ENCODE peak calls at places on chromosomes 6 and 20, in four cellular contexts. F is A549, S is cardiac muscle cell, O is ovary. V is an unnamed sample.

GRCh38 chr6:6736753-6737654 is 148.5 kb downstream of the LY86 start:
- DNase-seq in S (no peak), O (peak), F (no peak), V (peak)

GRCh38 chr6:108801331-108801730 is 46.9 kb upstream of the ARMC2 start:
- DNase-seq in O (no peak), F (no peak), S (no peak), V (no peak)

GRCh38 chr20:59144179-59144830 is 19.3 kb upstream of the ZNF831 start:
- DNase-seq in S (no peak), O (no peak), F (no peak), V (no peak)

GRCh38 chr20:51125774-51126173 is 102.9 kb upstream of the KCNG1 start:
- DNase-seq in F (no peak), S (no peak), O (peak), V (no peak)

GRCh38 chr6:112879920-112880413 is 532.8 kb downstream of the RFPL4B start:
- DNase-seq in S (no peak), F (no peak), O (no peak), V (no peak)

GRCh38 chr6:11370191-11371018 is 137.9 kb upstream of the NEDD9 start:
- DNase-seq in F (no peak), O (no peak), S (no peak), V (no peak)

GRCh38 chr20:22379472-22379871 is 204.9 kb downstream of the FOXA2 start:
- DNase-seq in S (no peak), F (no peak), O (no peak), V (peak)

GRCh38 chr6:24936641-24937317 is 1.0 kb upstream of the RIPOR2 start:
- DNase-seq in O (no peak), F (no peak), S (no peak), V (no peak)

GRCh38 chr6:33746036-33746600 is 587 bp downstream of the IP6K3 start:
- DNase-seq in O (no peak), S (no peak), F (peak), V (peak)

GRCh38 chr6:53119349-53119748 is 29.3 kb downstream of the GCM1 start:
- DNase-seq in F (peak), O (no peak), S (no peak), V (no peak)

GRCh38 chr6:75437451-75438185 is 56.0 kb downstream of the FILIP1 start:
- DNase-seq in F (no peak), O (no peak), S (no peak), V (peak)

GRCh38 chr6:104881964-104882668 is 22.4 kb upstream of the HACE1 start:
- DNase-seq in O (no peak), S (no peak), F (no peak), V (no peak)

GRCh38 chr6:70847091-70847490 is 109.8 kb downstream of the B3GAT2 start:
- DNase-seq in F (no peak), O (no peak), S (no peak), V (no peak)

GRCh38 chr6:158818580-158819212 is 472 bp downstream of the EZR start:
- DNase-seq in F (peak), S (peak), O (peak), V (peak)

GRCh38 chr20:23652371-23652770 is 14.6 kb upstream of the CST3 start:
- DNase-seq in S (no peak), F (no peak), O (no peak), V (no peak)

GRCh38 chr6:37741757-37742400 is 44.2 kb upstream of the MDGA1 start:
- DNase-seq in O (no peak), S (peak), F (peak), V (no peak)

GRCh38 chr6:111600588-111601440 is 4.9 kb downstream of the TRAF3IP2 start:
- DNase-seq in F (no peak), S (no peak), O (no peak), V (no peak)

GRCh38 chr6:48641544-48641943 is 530.5 kb upstream of the PTCHD4 start:
- DNase-seq in F (no peak), S (no peak), O (no peak), V (no peak)

GRCh38 chr6:139847322-139847797 is 472.9 kb upstream of the CITED2 start:
- DNase-seq in F (no peak), O (no peak), S (no peak), V (no peak)

GRCh38 chr6:104887350-104887749 is 27.6 kb upstream of the HACE1 start:
- DNase-seq in O (no peak), S (peak), F (no peak), V (peak)

GRCh38 chr6:11769816-11770545 is 8.6 kb downstream of the ADTRP start:
- DNase-seq in F (no peak), S (no peak), O (no peak), V (no peak)

GRCh38 chr6:133610974-133611373 is 277.9 kb upstream of the TCF21 start:
- DNase-seq in S (no peak), O (no peak), F (no peak), V (no peak)

GRCh38 chr20:52082612-52083011 is 109.0 kb downstream of the ZFP64 start:
- DNase-seq in S (no peak), F (no peak), O (no peak), V (peak)

GRCh38 chr20:32207626-32208498 is at the start of the genes PLAGL2 and POFUT1:
- DNase-seq in S (peak), O (peak), F (peak), V (peak)

GRCh38 chr6:158040804-158041347 is 59.2 kb downstream of the SYNJ2 start:
- DNase-seq in S (no peak), F (no peak), O (no peak), V (no peak)

GRCh38 chr6:164006459-164006858 is 591.9 kb downstream of the QKI start:
- DNase-seq in S (no peak), F (no peak), O (no peak), V (no peak)

GRCh38 chr6:164007881-164008280 is 593.4 kb downstream of the QKI start:
- DNase-seq in O (no peak), F (no peak), S (no peak), V (no peak)

GRCh38 chr6:164008902-164009301 is 594.4 kb downstream of the QKI start:
- DNase-seq in F (no peak), S (no peak), O (no peak), V (no peak)

GRCh38 chr6:164013480-164014208 is 599.1 kb downstream of the QKI start:
- DNase-seq in O (no peak), S (no peak), F (no peak), V (no peak)

GRCh38 chr6:164010446-164011071 is 596.0 kb downstream of the QKI start:
- DNase-seq in F (no peak), O (no peak), S (no peak), V (no peak)
- TF ChIP-seq CTCF in F (no peak), O (no peak), S (no peak), V (no peak)

DNA sequence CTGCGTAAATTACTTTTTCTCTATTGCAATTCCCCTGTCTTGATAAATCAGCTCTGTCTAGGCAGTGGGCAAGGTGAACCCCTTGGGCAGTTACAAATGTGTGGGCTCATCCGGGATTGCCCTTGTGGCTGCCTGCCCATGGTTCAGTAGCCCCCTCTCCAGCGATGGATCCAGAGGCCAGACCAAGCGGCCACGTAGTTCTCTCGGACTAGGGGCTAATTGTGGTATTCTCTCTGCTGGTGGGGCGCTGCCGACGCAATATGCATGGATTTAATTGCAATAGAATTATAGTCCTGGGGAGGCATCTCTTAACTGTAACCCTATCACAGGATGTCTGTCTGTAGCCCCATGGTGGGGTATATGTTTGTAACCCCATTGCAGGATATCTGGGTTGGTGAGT is 64.3 kb upstream of the UNC93A start:
- DNase-seq in F (no peak), S (no peak), O (no peak), V (no peak)
- H3K4me3 ChIP-seq in F (no peak), S (no peak), O (no peak), V (no peak)

GRCh38 chr6:124961784-124962611 is at the start of gene RNF217:
- DNase-seq in O (peak), F (peak), S (peak), V (peak)
- TF ChIP-seq CTCF in O (no peak), F (no peak), S (no peak), V (no peak)

GRCh38 chr6:28209753-28210535 is 15.1 kb upstream of the ZSCAN9 start:
- DNase-seq in F (no peak), S (peak), O (no peak), V (no peak)
- H3K4me3 ChIP-seq in F (no peak), S (no peak), O (no peak), V (no peak)

GRCh38 chr6:165223736-165224135 is 85.7 kb downstream of the C6orf118 start:
- DNase-seq in O (no peak), F (no peak), S (no peak), V (no peak)
- TF ChIP-seq CTCF in O (no peak), F (no peak), S (no peak), V (no peak)

GRCh38 chr6:39224523-39225182 is 4.6 kb downstream of the KCNK5 start:
- DNase-seq in S (no peak), O (peak), F (no peak), V (no peak)

GRCh38 chr6:39226606-39227300 is 2.5 kb downstream of the KCNK5 start:
- DNase-seq in S (no peak), O (no peak), F (no peak), V (no peak)

GRCh38 chr6:39225543-39225942 is 3.7 kb downstream of the KCNK5 start:
- DNase-seq in F (no peak), O (no peak), S (no peak), V (no peak)

GRCh38 chr6:39227476-39227875 is 1.8 kb downstream of the KCNK5 start:
- DNase-seq in F (no peak), S (no peak), O (no peak), V (no peak)

DNA sequence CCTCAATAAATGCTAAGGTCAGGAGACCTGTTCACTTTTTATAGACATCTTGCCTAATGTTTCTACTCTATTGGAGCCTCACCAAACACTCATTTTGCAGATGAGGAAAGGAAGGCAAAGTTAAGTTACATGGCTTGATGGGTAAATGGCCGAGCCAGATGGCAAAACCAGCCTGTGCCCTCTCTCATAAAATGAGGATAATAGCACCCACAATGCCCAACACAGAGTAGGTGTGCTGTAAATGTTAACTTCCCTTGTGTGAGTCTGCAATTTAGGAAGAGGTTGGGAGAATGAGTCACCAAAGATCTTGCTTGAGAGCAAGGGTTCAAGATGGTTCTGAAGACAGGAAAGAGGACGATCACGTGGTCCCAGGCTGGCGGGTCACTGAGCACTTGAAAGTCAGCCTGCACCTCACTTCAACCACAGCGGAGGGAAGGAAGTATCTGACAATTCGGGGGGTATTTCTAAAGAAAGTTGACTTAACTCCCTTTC is 3.3 kb downstream of the KCNK5 start:
- DNase-seq in O (no peak), S (no peak), F (no peak), V (no peak)
- H3K4me3 ChIP-seq in O (no peak), S (no peak), F (no peak), V (no peak)